ENCODE peak calls at places on chromosome 20, in ten cellular contexts. K is SK-N-SH; J is heart right ventricle; X is RWPE2; F is mammary epithelial cell; C is GM23338; D is endodermal cell; W is CD8-positive, alpha-beta memory T cell; I is GM12878; Z is PC-3. U is an unnamed sample.

GRCh38 chr20:32775240-32775991 is 13.2 kb downstream of the DNMT3B start:
- DNase-seq in K (no peak), W (no peak), D (no peak), X (no peak), F (peak; percentile 68), I (no peak), C (no peak), Z (no peak), J (no peak), U (no peak)

GRCh38 chr20:63349516-63349895 is 11.6 kb downstream of the CHRNA4 start:
- DNase-seq in J (no peak), I (no peak), F (no peak), K (no peak), C (no peak), D (no peak), Z (no peak), W (no peak), X (no peak), U (no peak)

GRCh38 chr20:19483309-19483708 is 270.9 kb downstream of the SLC24A3 start:
- DNase-seq in W (no peak), I (no peak), D (no peak), J (no peak), Z (no peak), K (no peak), X (no peak), F (no peak), C (no peak), U (no peak)

GRCh38 chr20:19830351-19830750 is 72.3 kb downstream of the RIN2 start:
- DNase-seq in X (no peak), Z (no peak), C (no peak), W (no peak), J (no peak), I (no peak), K (no peak), F (peak; percentile 55), D (no peak), U (no peak)

GRCh38 chr20:4973330-4974097 is 27.8 kb downstream of the SLC23A2 start:
- DNase-seq in I (peak; percentile 85), K (no peak), D (no peak), W (no peak), X (no peak), C (no peak), Z (no peak), J (peak; percentile 21), F (no peak), U (peak; percentile 85)

GRCh38 chr20:38640486-38640885 is 38.9 kb downstream of the ARHGAP40 start:
- DNase-seq in Z (no peak), C (no peak), K (no peak), J (no peak), X (no peak), I (no peak), D (no peak), W (no peak), F (no peak), U (no peak)

GRCh38 chr20:43954704-43955243 is 40.1 kb downstream of the TOX2 start:
- DNase-seq in I (no peak), C (no peak), W (no peak), J (no peak), D (no peak), F (no peak), X (no peak), Z (no peak), K (no peak), U (no peak)

GRCh38 chr20:6533321-6533720 is 234.2 kb upstream of the BMP2 start:
- DNase-seq in J (no peak), K (no peak), C (no peak), I (no peak), W (no peak), Z (no peak), F (no peak), X (no peak), D (no peak), U (no peak)

GRCh38 chr20:31962741-31963140 is 5.2 kb upstream of the XKR7 start:
- DNase-seq in I (no peak), C (no peak), K (peak; percentile 48), W (no peak), D (no peak), Z (no peak), J (no peak), F (no peak), X (no peak), U (no peak)

GRCh38 chr20:11520596-11520995 is 397.1 kb upstream of the BTBD3 start:
- DNase-seq in J (no peak), X (no peak), Z (no peak), F (no peak), I (no peak), D (no peak), K (no peak), W (no peak), C (no peak), U (no peak)

GRCh38 chr20:12928755-12929401 is 79.9 kb upstream of the SPTLC3 start:
- DNase-seq in D (no peak), Z (peak; percentile 96), X (no peak), K (no peak), W (no peak), J (no peak), C (no peak), F (peak; percentile 82), I (no peak), U (no peak)

GRCh38 chr20:13009682-13010406 is 1.1 kb downstream of the SPTLC3 start:
- DNase-seq in J (no peak), X (no peak), D (no peak), Z (peak; percentile 86), F (peak; percentile 85), W (no peak), I (peak; percentile 77), C (no peak), K (no peak), U (no peak)

GRCh38 chr20:62304331-62305148 is 1.7 kb downstream of the ADRM1 start:
- DNase-seq in I (no peak), K (no peak), X (peak; percentile 89), J (no peak), D (no peak), Z (peak; percentile 19), F (peak; percentile 42), C (no peak), W (no peak), U (no peak)
- H3K36me3 ChIP-seq in I (peaks cover 15% of the 10 kb centered on the region), K (peaks cover 49% of the 10 kb centered on the region), X (peaks cover 58% of the 10 kb centered on the region), J (peaks cover 53% of the 10 kb centered on the region), D (peaks cover 46% of the 10 kb centered on the region), Z (peaks cover 54% of the 10 kb centered on the region), F (peaks cover 12% of the 10 kb centered on the region), C (peaks cover 21% of the 10 kb centered on the region), W (peaks cover 11% of the 10 kb centered on the region), U (peaks cover 4% of the 10 kb centered on the region)

DNA sequence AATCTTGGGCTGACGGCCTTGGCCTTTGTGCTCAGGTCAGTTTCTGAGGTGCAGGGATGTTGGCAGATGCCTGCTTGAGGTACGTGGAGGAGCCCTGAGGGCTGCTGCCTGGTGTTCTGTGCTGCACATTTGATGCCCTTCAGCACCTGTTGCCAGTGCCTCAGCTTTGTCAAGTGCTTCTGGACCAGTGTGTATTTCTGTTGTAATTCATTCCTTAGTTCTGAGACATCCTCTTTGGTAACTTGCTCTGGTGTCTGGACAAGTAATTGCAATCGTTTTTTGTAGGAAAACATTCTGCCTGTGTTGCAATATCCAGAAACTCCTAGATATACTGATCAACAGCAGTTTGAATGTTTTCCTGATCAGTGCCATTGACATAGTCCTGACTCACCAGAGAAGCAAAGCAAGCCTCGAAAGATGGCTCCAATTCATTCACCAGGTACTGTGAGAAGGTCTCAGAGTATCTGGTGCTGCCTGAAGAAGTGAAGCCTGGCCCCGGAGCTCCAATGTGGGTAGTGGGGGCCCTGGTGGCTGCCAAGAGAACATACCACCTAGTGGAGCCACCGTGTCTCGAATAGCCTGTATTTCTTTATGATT is 26.7 kb downstream of the ZNF337 start:
- DNase-seq in F (peak; percentile 91), J (no peak), C (peak; percentile 65), K (peak; percentile 30), W (no peak), X (peak; percentile 73), Z (peak; percentile 49), I (no peak), D (peak; percentile 76), U (no peak)
- H3K4me3 ChIP-seq in F (no peak overlapping the region), J (no peak overlapping the region), C (no peak overlapping the region), K (no peak overlapping the region), W (no peak overlapping the region), X (no peak overlapping the region), Z (no peak overlapping the region), I (no peak overlapping the region), D (no peak overlapping the region), U (no peak overlapping the region)

GRCh38 chr20:61442718-61443117 is 190.7 kb downstream of the CDH4 start:
- DNase-seq in J (no peak), C (no peak), D (no peak), F (no peak), Z (no peak), W (no peak), I (no peak), K (no peak), X (peak; percentile 79), U (no peak)

GRCh38 chr20:61443541-61444126 is 191.6 kb downstream of the CDH4 start:
- DNase-seq in F (no peak), W (no peak), C (no peak), X (no peak), K (no peak), J (no peak), D (no peak), Z (no peak), I (no peak), U (no peak)

GRCh38 chr20:61441537-61441936 is 189.5 kb downstream of the CDH4 start:
- DNase-seq in D (no peak), K (no peak), C (no peak), X (peak; percentile 57), W (no peak), F (no peak), I (no peak), J (no peak), Z (no peak), U (no peak)

GRCh38 chr20:61440548-61441055 is 188.5 kb downstream of the CDH4 start:
- DNase-seq in D (peak; percentile 67), C (no peak), K (no peak), Z (no peak), F (no peak), X (peak; percentile 72), I (no peak), J (no peak), W (no peak), U (no peak)

GRCh38 chr20:61442075-61442670 is 190.1 kb downstream of the CDH4 start:
- DNase-seq in D (no peak), K (no peak), W (no peak), J (no peak), F (no peak), Z (no peak), X (peak; percentile 74), C (no peak), I (no peak), U (no peak)
- H3K36me3 ChIP-seq in D (no peaks in the 10 kb centered on the region), K (no peaks in the 10 kb centered on the region), W (no peaks in the 10 kb centered on the region), J (no peaks in the 10 kb centered on the region), F (no peaks in the 10 kb centered on the region), Z (no peaks in the 10 kb centered on the region), X (peaks cover 4% of the 10 kb centered on the region), C (no peaks in the 10 kb centered on the region), I (no peaks in the 10 kb centered on the region), U (no peaks in the 10 kb centered on the region)

DNA sequence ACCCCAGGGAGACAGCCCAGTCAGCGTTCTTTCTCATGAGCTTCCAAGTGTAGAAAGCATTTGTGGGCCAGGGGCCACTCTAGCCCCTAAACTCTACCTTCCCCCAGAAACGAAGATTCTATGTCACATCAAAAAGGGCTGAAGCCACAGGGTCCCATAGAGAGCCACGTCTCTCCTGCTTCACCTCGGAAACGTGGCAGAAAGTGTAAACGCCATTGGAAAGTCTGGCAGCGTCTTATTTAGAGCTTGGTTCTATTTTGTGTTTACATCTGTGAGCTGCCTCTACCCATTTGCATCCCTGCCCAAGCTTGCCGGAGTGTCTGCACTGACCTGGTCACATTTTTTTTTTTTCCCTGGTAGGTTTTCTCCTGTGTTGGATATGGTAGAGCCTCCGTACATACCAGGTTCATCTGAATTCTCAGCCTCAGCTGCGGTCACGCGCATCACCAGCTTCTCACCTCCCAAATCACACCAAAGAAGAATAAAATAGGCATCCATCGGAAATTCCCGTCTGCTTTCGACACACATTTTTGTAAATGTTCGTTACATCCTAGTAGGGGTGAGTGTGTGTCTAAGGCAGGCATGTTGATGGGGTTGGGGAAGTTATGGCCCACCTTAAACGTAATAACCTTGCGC is 62.6 kb downstream of the NPEPL1 start:
- DNase-seq in F (no peak), D (peak; percentile 36), K (no peak), I (no peak), X (no peak), C (no peak), Z (no peak), W (no peak), J (no peak), U (peak; percentile 37)
- H3K4me3 ChIP-seq in F (no peak overlapping the region), D (no peak overlapping the region), K (no peak overlapping the region), I (no peak overlapping the region), X (no peak overlapping the region), C (no peak overlapping the region), Z (no peak overlapping the region), W (no peak overlapping the region), J (no peak overlapping the region), U (no peak overlapping the region)

U was measured in spleen.